ENCODE peak calls at places on chromosomes 7 and 10, in nine cellular contexts. S, Q, E, O, U, C, G, Y and P are unnamed samples.

GRCh38 chr10:24873281-24873683 is 79.1 kb downstream of the PRTFDC1 start:
- DNase-seq in O (no peak), Q (no peak), G (peak; percentile 90), E (peak; percentile 72), U (peak; percentile 8), Y (no peak), C (peak; percentile 97), S (peak; percentile 92), P (no peak)

GRCh38 chr7:129146237-129146979 is 1.9 kb downstream of the TSPAN33 start:
- DNase-seq in Q (no peak), U (no peak), O (no peak), Y (no peak), S (peak; percentile 15), C (no peak), G (no peak), E (no peak), P (no peak)

GRCh38 chr10:8331896-8332729 is 277.6 kb downstream of the GATA3 start:
- DNase-seq in O (peak; percentile 88), E (peak; percentile 63), C (peak; percentile 85), Q (peak; percentile 66), G (peak; percentile 48), U (peak; percentile 49), Y (peak; percentile 23), S (peak; percentile 48), P (peak; percentile 13)

GRCh38 chr10:21427804-21428481 is 97.5 kb downstream of the SKIDA1 start:
- DNase-seq in E (no peak), Q (no peak), Y (no peak), U (no peak), S (no peak), O (no peak), C (no peak), G (peak; percentile 73), P (no peak)

GRCh38 chr7:45217358-45217757 is 59.8 kb downstream of the RAMP3 start:
- DNase-seq in O (no peak), C (peak; percentile 8), G (peak; percentile 13), Q (no peak), Y (no peak), U (no peak), S (no peak), E (no peak), P (peak; percentile 12)

GRCh38 chr7:90178592-90179279 is 24.5 kb downstream of the STEAP1 start:
- DNase-seq in E (peak; percentile 56), Q (no peak), G (peak; percentile 82), Y (no peak), C (peak; percentile 50), O (no peak), U (no peak), S (peak; percentile 25), P (no peak)

GRCh38 chr7:54354436-54354835 is 187.7 kb upstream of the VSTM2A start:
- DNase-seq in Q (no peak), Y (no peak), C (no peak), O (no peak), E (no peak), S (peak; percentile 21), G (no peak), U (no peak), P (no peak)

GRCh38 chr10:92855560-92855959 is 7.2 kb downstream of the EXOC6 start:
- DNase-seq in S (no peak), C (no peak), Q (no peak), U (no peak), E (no peak), O (no peak), Y (no peak), G (no peak), P (no peak)

GRCh38 chr10:42809670-42810069 is 27.1 kb downstream of the BMS1 start:
- DNase-seq in O (no peak), Q (no peak), Y (no peak), G (no peak), E (no peak), S (no peak), U (no peak), C (no peak), P (no peak)

GRCh38 chr7:128135275-128136214 is 104.3 kb upstream of the LRRC4 start:
- DNase-seq in S (peak; percentile 38), Y (peak; percentile 29), E (peak; percentile 79), U (peak; percentile 74), G (peak; percentile 41), C (peak; percentile 57), O (peak; percentile 69), Q (peak; percentile 76), P (peak; percentile 70)

GRCh38 chr10:33052476-33052875 is 94.4 kb upstream of the ITGB1 start:
- DNase-seq in U (no peak), Q (no peak), E (no peak), O (no peak), S (no peak), G (no peak), Y (no peak), C (no peak), P (no peak)

GRCh38 chr7:11935905-11936304 is 103.9 kb upstream of the THSD7A start:
- DNase-seq in U (no peak), Q (no peak), C (no peak), G (peak; percentile 26), E (peak; percentile 14), S (no peak), Y (no peak), O (no peak), P (no peak)

GRCh38 chr7:4683043-4683883 is 1.2 kb downstream of the FOXK1 start:
- DNase-seq in S (no peak), G (peak; percentile 38), Q (peak; percentile 54), E (no peak), U (no peak), O (peak; percentile 20), C (no peak), Y (peak; percentile 41), P (no peak)

DNA sequence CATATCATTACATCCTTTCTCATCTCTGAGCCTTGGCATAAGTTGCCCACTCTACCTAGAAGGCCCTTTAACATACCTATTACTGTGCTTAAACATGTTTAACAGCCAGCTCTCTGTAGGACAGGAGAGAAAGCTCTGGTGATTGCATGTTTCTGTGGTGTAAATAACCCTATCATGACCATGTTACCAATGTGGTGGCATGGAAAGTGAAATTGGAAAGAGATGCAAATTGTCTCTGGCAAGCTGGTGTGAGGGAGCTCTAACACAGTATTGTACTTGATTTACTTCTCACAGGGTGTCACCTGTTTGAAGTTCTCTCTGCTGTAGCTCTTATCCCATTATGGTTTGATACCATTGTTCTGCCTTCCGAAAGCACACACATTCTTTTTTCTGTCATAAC is 231.8 kb upstream of the DKK1 start:
- DNase-seq in C (no peak), O (no peak), G (no peak), S (no peak), Y (no peak), Q (no peak), E (no peak), U (no peak), P (no peak)
- TF ChIP-seq CTCF in C (no peak), O (no peak), G (no peak), S (no peak), Y (no peak), Q (no peak), E (no peak), U (no peak), P (no peak)

GRCh38 chr10:124388476-124388822 is 30.3 kb downstream of the OAT start:
- DNase-seq in Q (no peak), S (no peak), C (no peak), E (no peak), O (no peak), Y (no peak), G (no peak), U (no peak), P (no peak)

GRCh38 chr10:124388823-124389612 is 29.7 kb downstream of the OAT start:
- DNase-seq in Y (peak; percentile 92), G (peak; percentile 83), C (peak; percentile 91), Q (peak; percentile 93), S (peak; percentile 82), E (peak; percentile 89), U (peak; percentile 98), O (peak; percentile 95), P (peak; percentile 96)

GRCh38 chr10:124385627-124386185 is 33.0 kb downstream of the OAT start:
- DNase-seq in Q (no peak), Y (no peak), E (no peak), G (no peak), U (no peak), C (no peak), O (no peak), S (no peak), P (no peak)

GRCh38 chr10:124386186-124387077 is 32.3 kb downstream of the OAT start:
- DNase-seq in Q (no peak), S (no peak), E (no peak), C (no peak), O (no peak), Y (no peak), U (no peak), G (no peak), P (no peak)

GRCh38 chr10:124387078-124387874 is 31.4 kb downstream of the OAT start:
- DNase-seq in U (no peak), Y (no peak), Q (no peak), G (no peak), O (no peak), S (no peak), E (no peak), C (no peak), P (no peak)
- TF ChIP-seq CTCF in U (no peak), Y (no peak), Q (no peak), G (no peak), O (no peak), S (peak; percentile 10), E (no peak), C (peak; percentile 11), P (peak; percentile 16)

DNA sequence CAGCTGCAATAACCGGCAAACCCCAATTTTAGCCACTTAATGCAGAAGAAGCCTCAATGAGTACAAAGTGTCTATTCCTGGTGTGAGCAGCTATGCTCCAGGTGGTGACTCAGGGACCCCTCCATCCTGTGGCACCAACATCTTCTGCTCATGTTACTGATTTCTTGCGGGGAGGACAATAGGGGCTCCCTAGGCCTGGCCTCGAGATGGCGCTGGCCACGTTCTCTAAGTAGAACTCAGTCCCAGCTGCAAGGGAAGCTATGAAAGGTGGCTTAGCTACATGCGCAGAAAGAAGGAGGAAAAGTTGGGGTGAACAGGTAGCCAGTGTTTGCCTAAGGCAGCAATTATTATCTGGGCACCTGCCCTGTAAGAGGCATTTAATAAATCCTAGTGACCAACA is 6.6 kb downstream of the GJD4 start:
- DNase-seq in E (no peak), Q (no peak), U (no peak), S (no peak), C (no peak), G (no peak), O (no peak), Y (no peak), P (no peak)
- TF ChIP-seq CTCF in E (no peak), Q (no peak), U (no peak), S (no peak), C (no peak), G (no peak), O (no peak), Y (no peak), P (no peak)

GRCh38 chr10:11858093-11858492 is 34.9 kb downstream of the PROSER2 start:
- DNase-seq in E (no peak), U (no peak), Q (no peak), O (no peak), C (no peak), G (no peak), Y (no peak), S (no peak), P (no peak)
- TF ChIP-seq CTCF in E (no peak), U (no peak), Q (no peak), O (no peak), C (no peak), G (no peak), Y (no peak), S (no peak), P (no peak)